ENCODE peak calls at places on chromosomes 5 and 9, in five cellular contexts. U is stimulated activated naive CD8-positive, alpha-beta T cell treated with anti-CD3 and anti-CD28 coated beads, Interleukin-15, amount 100 ng/mL, for 72 hours; M is posterior vena cava; T is HFFc6; B is CD4-positive, alpha-beta T cell. A is an unnamed sample.

GRCh38 chr9:104233366-104233765 is 139.3 kb downstream of the SMC2 start:
- DNase-seq in U (no peak), M (no peak), T (no peak), B (no peak), A (no peak)

GRCh38 chr9:22529426-22530199 is 83.0 kb downstream of the DMRTA1 start:
- DNase-seq in U (no peak), M (no peak), T (peak; percentile 1), B (no peak), A (no peak)

GRCh38 chr5:24750356-24750755 is 105.6 kb upstream of the CDH10 start:
- DNase-seq in U (no peak), M (no peak), T (no peak), B (no peak), A (no peak)

GRCh38 chr5:57302164-57302563 is 128.3 kb downstream of the GPBP1 start:
- DNase-seq in U (peak; percentile 63), M (no peak), T (peak; percentile 5), B (peak; percentile 20), A (peak; percentile 1)

GRCh38 chr9:94100152-94100879 is 16.1 kb downstream of the PTPDC1 start:
- DNase-seq in U (no peak), M (no peak), T (no peak), B (no peak), A (no peak)

GRCh38 chr5:122480146-122480545 is 168.1 kb downstream of the SNCAIP start:
- DNase-seq in U (no peak), M (no peak), T (no peak), B (no peak), A (no peak)

GRCh38 chr9:128917151-128917849 is 3.5 kb upstream of the PHYHD1 start:
- DNase-seq in U (no peak), M (peak; percentile 92), T (peak; percentile 60), B (no peak), A (no peak)

GRCh38 chr5:78586251-78586650 is 62.3 kb downstream of the LHFPL2 start:
- DNase-seq in U (no peak), M (no peak), T (peak; percentile 97), B (no peak), A (peak; percentile 71)

GRCh38 chr9:129176786-129177442 is 1.1 kb downstream of the IER5L start:
- DNase-seq in U (peak; percentile 47), M (no peak), T (peak; percentile 26), B (no peak), A (peak; percentile 43)

GRCh38 chr5:173010547-173011464 is 27.2 kb downstream of the ATP6V0E1 start:
- DNase-seq in U (no peak), M (no peak), T (no peak), B (no peak), A (peak; percentile 11)

GRCh38 chr9:89418112-89418872 is 79.6 kb downstream of the SEMA4D start:
- DNase-seq in U (no peak), M (no peak), T (no peak), B (no peak), A (no peak)

GRCh38 chr5:149656576-149657182 is 73.4 kb upstream of the PPARGC1B start:
- DNase-seq in U (no peak), M (no peak), T (no peak), B (no peak), A (peak; percentile 41)

GRCh38 chr5:125525356-125525755 is 778.9 kb upstream of the ZNF608 start:
- DNase-seq in U (no peak), M (no peak), T (no peak), B (no peak), A (no peak)

GRCh38 chr5:150444770-150445169 is 4.8 kb downstream of the RPS14 start:
- DNase-seq in U (no peak), M (no peak), T (no peak), B (no peak), A (no peak)

GRCh38 chr9:135782946-135783345 is 81.0 kb downstream of the KCNT1 start:
- DNase-seq in U (no peak), M (no peak), T (no peak), B (no peak), A (no peak)

GRCh38 chr5:55868846-55869245 is 17.7 kb downstream of the IL31RA start:
- DNase-seq in U (peak; percentile 67), M (no peak), T (peak; percentile 98), B (no peak), A (no peak)

GRCh38 chr9:112002847-112003457 is 106.3 kb downstream of the UGCG start:
- DNase-seq in U (no peak), M (no peak), T (no peak), B (no peak), A (no peak)

GRCh38 chr9:76866689-76867088 is 39.2 kb downstream of the PRUNE2 start:
- DNase-seq in U (no peak), M (no peak), T (peak; percentile 90), B (no peak), A (no peak)

GRCh38 chr5:143921525-143922311 is 109.8 kb downstream of the HMHB1 start:
- DNase-seq in U (no peak), M (no peak), T (peak; percentile 89), B (no peak), A (no peak)

GRCh38 chr9:120368799-120369198 is 211.2 kb downstream of the CDK5RAP2 start:
- DNase-seq in U (no peak), M (no peak), T (no peak), B (no peak), A (no peak)

GRCh38 chr9:97307500-97308163 is at the start of gene CCDC180:
- DNase-seq in U (no peak), M (peak; percentile 90), T (peak; percentile 7), B (no peak), A (no peak)

GRCh38 chr5:120152472-120152871 is 311.6 kb upstream of the PRR16 start:
- DNase-seq in U (no peak), M (no peak), T (peak; percentile 89), B (no peak), A (no peak)

GRCh38 chr5:163759000-163759730 is 253.7 kb downstream of the MAT2B start:
- DNase-seq in U (no peak), M (no peak), T (no peak), B (no peak), A (no peak)

GRCh38 chr9:120612218-120612617 is 32.3 kb upstream of the CDK5RAP2 start:
- DNase-seq in U (no peak), M (no peak), T (no peak), B (no peak), A (no peak)

GRCh38 chr5:64126202-64126601 is 39.4 kb upstream of the RNF180 start:
- DNase-seq in U (no peak), M (no peak), T (no peak), B (no peak), A (no peak)

GRCh38 chr5:20537911-20538310 is 549.9 kb upstream of the CDH18 start:
- DNase-seq in U (no peak), M (no peak), T (no peak), B (no peak), A (no peak)

GRCh38 chr5:16529319-16529718 is 63.7 kb upstream of the ZNF622 start:
- DNase-seq in U (no peak), M (no peak), T (no peak), B (no peak), A (no peak)

GRCh38 chr9:93825348-93826115 is 129.6 kb downstream of the BARX1 start:
- DNase-seq in U (no peak), M (no peak), T (no peak), B (no peak), A (no peak)

GRCh38 chr5:74206571-74207550 is 433.7 kb downstream of the ENC1 start:
- DNase-seq in U (no peak), M (peak; percentile 93), T (peak; percentile 84), B (no peak), A (no peak)

GRCh38 chr5:179902763-179903158 is 4.9 kb downstream of the TBC1D9B start:
- DNase-seq in U (no peak), M (peak; percentile 19), T (no peak), B (no peak), A (no peak)

GRCh38 chr9:122202099-122202498 is 26.7 kb downstream of the LHX6 start:
- DNase-seq in U (no peak), M (peak; percentile 37), T (no peak), B (no peak), A (no peak)

GRCh38 chr9:112848316-112849151 is 42.1 kb downstream of the SLC46A2 start:
- DNase-seq in U (no peak), M (no peak), T (no peak), B (no peak), A (no peak)

GRCh38 chr5:80659111-80659510 is 4.3 kb upstream of the DHFR start:
- DNase-seq in U (no peak), M (no peak), T (peak; percentile 20), B (no peak), A (no peak)

GRCh38 chr9:114163517-114163924 is 8.2 kb downstream of the COL27A1 start:
- DNase-seq in U (no peak), M (no peak), T (peak; percentile 39), B (no peak), A (no peak)

GRCh38 chr5:119417891-119418781 is 34.2 kb upstream of the HSD17B4 start:
- DNase-seq in U (no peak), M (no peak), T (peak; percentile 68), B (no peak), A (peak; percentile 58)

GRCh38 chr5:52811067-52811749 is 23.5 kb downstream of the ITGA1 start:
- DNase-seq in U (no peak), M (peak; percentile 78), T (peak; percentile 75), B (no peak), A (peak; percentile 32)

GRCh38 chr5:1312206-1312605 is 17.3 kb upstream of the TERT start:
- DNase-seq in U (no peak), M (peak; percentile 51), T (no peak), B (no peak), A (no peak)

GRCh38 chr9:129624947-129625346 is 1.0 kb upstream of the NTMT1 start:
- DNase-seq in U (peak; percentile 32), M (no peak), T (no peak), B (peak; percentile 28), A (peak; percentile 26)

GRCh38 chr9:116154334-116154975 is 864 bp downstream of the PAPPA start:
- DNase-seq in U (no peak), M (peak; percentile 80), T (no peak), B (no peak), A (peak; percentile 56)